ENCODE peak calls at places on chromosomes 2 and 18, in four cellular contexts. A is HepG2, B is K562, E is GM12878. F is an unnamed sample.

GRCh38 chr2:158894078-158894477 is 74.4 kb upstream of the TANC1 start:
- DNase-seq in E (no peak), A (peak), B (peak), F (no peak)

GRCh38 chr2:201984800-201985525 is 48.7 kb upstream of the FZD7 start:
- DNase-seq in A (no peak), B (no peak), E (no peak), F (no peak)

GRCh38 chr18:23918395-23919032 is 96.0 kb upstream of the TTC39C start:
- DNase-seq in A (peak), B (peak), E (no peak), F (peak)

GRCh38 chr2:168571061-168571460 is 115.0 kb downstream of the CERS6 start:
- DNase-seq in A (no peak), E (no peak), B (no peak), F (no peak)

GRCh38 chr2:168583710-168584521 is 127.8 kb downstream of the CERS6 start:
- DNase-seq in B (no peak), A (no peak), E (no peak), F (no peak)

GRCh38 chr2:233053928-233054774 is 6.0 kb upstream of the INPP5D start:
- DNase-seq in E (no peak), A (peak), B (peak), F (peak)

GRCh38 chr18:76981388-76981968 is 151.1 kb downstream of the MBP start:
- DNase-seq in E (peak), B (no peak), A (no peak), F (no peak)

GRCh38 chr18:52716926-52717325 is 376.9 kb downstream of the DCC start:
- DNase-seq in E (no peak), A (peak), B (peak), F (no peak)

GRCh38 chr2:231531408-231532188 is 1.4 kb upstream of the NMUR1 start:
- DNase-seq in A (no peak), E (no peak), B (no peak), F (no peak)

DNA sequence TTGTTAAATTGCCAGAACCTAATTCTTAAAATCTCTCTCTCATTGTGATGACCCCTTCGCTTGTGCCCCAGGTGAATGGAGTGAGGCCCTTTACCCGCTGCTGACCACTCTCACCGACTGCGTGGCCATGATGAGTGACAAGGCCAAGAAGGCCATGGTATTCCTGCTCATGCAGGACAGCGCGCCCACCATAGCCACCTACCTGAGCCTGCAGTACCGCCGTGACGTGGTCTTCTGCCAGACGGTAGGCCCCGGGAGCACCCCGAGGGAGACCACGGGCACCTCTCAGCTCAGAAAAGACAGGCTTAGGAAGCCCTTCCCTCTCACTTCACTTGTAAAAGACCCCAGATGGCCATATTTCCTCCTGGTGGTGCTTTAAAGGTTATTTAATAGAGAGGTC is 44.9 kb downstream of the COA5 start:
- DNase-seq in E (no peak), A (no peak), B (no peak), F (no peak)
- TF ChIP-seq CREB1 in E (no peak), A (no peak), B (no peak), F (no peak)

GRCh38 chr2:79259296-79259695 is 99.7 kb upstream of the REG3A start:
- DNase-seq in E (no peak), A (no peak), B (no peak), F (no peak)

GRCh38 chr2:79253375-79253774 is 93.8 kb upstream of the REG3A start:
- DNase-seq in B (no peak), A (no peak), E (no peak), F (no peak)
- TF ChIP-seq SRF in B (no peak), A (no peak), E (no peak), F (no peak)

GRCh38 chr2:153872311-153873061 is 764 bp downstream of the GALNT13 start:
- DNase-seq in B (no peak), A (no peak), E (no peak), F (no peak)

GRCh38 chr2:153871231-153872221 is at the start of gene GALNT13:
- DNase-seq in E (no peak), B (no peak), A (peak), F (peak)

GRCh38 chr2:153873062-153874048 is 1.6 kb downstream of the GALNT13 start:
- DNase-seq in B (no peak), A (no peak), E (no peak), F (peak)

GRCh38 chr2:153866595-153866994 is 5.1 kb upstream of the GALNT13 start:
- DNase-seq in B (no peak), A (no peak), E (no peak), F (no peak)

DNA sequence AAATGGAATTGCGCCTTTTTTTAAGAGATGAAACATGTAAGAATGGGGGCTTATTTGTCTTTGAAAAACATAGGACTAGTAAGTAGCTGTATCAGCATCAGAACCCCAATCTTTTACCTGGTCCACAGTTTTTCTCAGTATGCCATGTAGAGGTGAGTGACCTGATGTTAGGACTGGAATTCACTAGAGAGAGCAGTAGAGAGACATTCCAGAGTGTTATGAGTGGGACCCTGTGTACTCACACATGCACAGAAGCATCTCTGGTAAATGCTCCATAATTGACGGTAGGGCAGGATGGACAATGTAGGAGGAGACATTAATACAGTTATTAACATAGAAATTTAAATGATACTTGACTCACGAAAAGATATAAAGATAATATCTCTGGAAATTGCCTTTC is 1.4 kb upstream of the GALNT13 start:
- DNase-seq in B (no peak), A (peak), E (no peak), F (no peak)
- TF ChIP-seq CREB1 in B (no peak), A (no peak), E (no peak), F (no peak)

GRCh38 chr2:223954401-223954800 is 2.9 kb upstream of the MRPL44 start:
- DNase-seq in B (no peak), E (no peak), A (peak), F (no peak)

GRCh38 chr2:223956267-223956666 is 996 bp upstream of the MRPL44 start:
- DNase-seq in B (no peak), E (no peak), A (no peak), F (no peak)

GRCh38 chr2:223957092-223957851 is at the start of gene MRPL44:
- DNase-seq in A (peak), B (peak), E (peak), F (peak)

GRCh38 chr2:223959688-223960087 is 2.4 kb downstream of the MRPL44 start:
- DNase-seq in A (no peak), B (no peak), E (no peak), F (no peak)
- TF ChIP-seq SRF in A (no peak), B (no peak), E (no peak), F (no peak)

DNA sequence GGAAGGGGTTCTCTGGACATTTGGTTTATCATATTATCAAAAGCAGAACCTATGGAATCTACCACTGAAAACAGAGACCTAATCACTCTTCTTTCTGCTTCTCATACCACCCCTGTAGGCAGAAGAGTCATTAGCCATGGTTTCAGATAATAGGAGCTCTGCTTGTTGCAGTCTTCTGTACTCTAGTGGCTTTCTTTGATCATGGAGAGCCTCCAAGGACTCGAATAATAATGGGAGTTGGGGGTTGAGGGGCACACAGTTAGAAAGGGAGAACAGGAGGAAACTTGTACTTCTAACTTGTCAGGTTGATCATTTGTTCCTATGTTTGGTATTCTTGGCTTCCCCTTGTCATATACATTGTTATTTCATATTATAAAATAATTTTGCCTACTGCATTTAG is 52.3 kb upstream of the VWC2L start:
- DNase-seq in B (no peak), E (no peak), A (no peak), F (no peak)
- TF ChIP-seq CREB1 in B (no peak), E (no peak), A (no peak), F (no peak)

GRCh38 chr2:1091895-1092585 is 141.4 kb downstream of the SNTG2 start:
- DNase-seq in E (no peak), A (no peak), B (no peak), F (no peak)
- TF ChIP-seq SRF in E (no peak), A (no peak), B (no peak), F (no peak)

GRCh38 chr18:44742741-44743311 is 62.1 kb downstream of the SETBP1 start:
- DNase-seq in B (no peak), E (no peak), A (no peak), F (no peak)
- TF ChIP-seq CREB1 in B (no peak), E (no peak), A (no peak), F (no peak)

GRCh38 chr2:119518401-119518800 is 5.9 kb downstream of the SCTR start:
- DNase-seq in E (no peak), A (no peak), B (no peak), F (no peak)

GRCh38 chr2:119516121-119516520 is 8.2 kb downstream of the SCTR start:
- DNase-seq in B (no peak), A (no peak), E (no peak), F (no peak)

GRCh38 chr2:119520696-119521436 is 3.4 kb downstream of the SCTR start:
- DNase-seq in A (no peak), B (no peak), E (no peak), F (no peak)

GRCh38 chr2:119521437-119521825 is 2.9 kb downstream of the SCTR start:
- DNase-seq in A (no peak), B (no peak), E (no peak), F (no peak)

DNA sequence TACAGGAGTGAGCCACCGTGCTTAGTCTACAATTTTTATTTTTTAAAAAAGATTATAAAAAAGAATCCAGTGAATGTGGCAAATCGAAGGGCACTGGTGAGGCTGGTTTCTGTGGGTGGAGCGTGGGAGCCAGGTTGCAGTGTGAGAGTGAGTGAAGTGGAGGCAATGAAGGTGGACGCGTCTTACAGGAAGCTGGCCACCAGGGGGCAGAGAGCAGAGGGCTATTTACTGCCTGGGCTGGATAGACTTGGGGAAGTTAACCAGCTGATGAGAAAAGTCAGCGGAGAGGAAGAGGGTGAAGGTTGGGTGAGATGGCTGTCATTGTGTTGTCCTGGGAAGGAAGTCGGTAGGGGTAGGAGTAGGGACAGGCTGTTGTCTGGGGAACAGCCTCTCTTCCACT is 6.8 kb downstream of the SCTR start:
- DNase-seq in E (no peak), B (peak), A (peak), F (peak)
- TF ChIP-seq SRF in E (no peak), B (no peak), A (no peak), F (no peak)